ENCODE peak calls at places on chromosomes 2 and 18, in nine cellular contexts. O is endothelial cell of umbilical vein, Q is spleen, B is sigmoid colon, P is HL-60, Z is SK-N-SH, X is K562, H is transverse colon, D is GM12878. G is an unnamed sample.

GRCh38 chr18:22470511-22471181 is 52.9 kb upstream of the CTAGE1 start:
- DNase-seq in O (peak; percentile 94), Q (no peak), B (no peak), P (no peak), Z (no peak), X (no peak), H (no peak), D (no peak), G (peak; percentile 34)

GRCh38 chr18:77366725-77367641 is 117.3 kb downstream of the GALR1 start:
- DNase-seq in O (no peak), Q (no peak), B (no peak), P (no peak), Z (peak; percentile 39), X (no peak), H (peak; percentile 36), D (no peak), G (no peak)

GRCh38 chr2:170770304-170771048 is at the start of gene ERICH2:
- DNase-seq in O (peak; percentile 11), Q (peak; percentile 88), B (peak; percentile 88), P (peak; percentile 35), Z (peak; percentile 88), X (peak; percentile 94), H (peak; percentile 86), D (no peak), G (peak; percentile 86)

GRCh38 chr2:191836853-191837769 is 9.8 kb downstream of the CAVIN2 start:
- DNase-seq in O (peak; percentile 41), Q (no peak), B (no peak), P (no peak), Z (no peak), X (peak; percentile 89), H (no peak), D (no peak), G (no peak)

GRCh38 chr2:189466656-189467055 is 25.4 kb downstream of the WDR75 start:
- DNase-seq in O (peak; percentile 60), Q (no peak), B (no peak), P (no peak), Z (peak; percentile 14), X (peak; percentile 45), H (no peak), D (no peak), G (no peak)

GRCh38 chr2:199590323-199590915 is 132.7 kb upstream of the SATB2 start:
- DNase-seq in O (no peak), Q (no peak), B (no peak), P (no peak), Z (no peak), X (no peak), H (no peak), D (no peak), G (no peak)

GRCh38 chr2:200308421-200309295 is 2.2 kb downstream of the SPATS2L start:
- DNase-seq in O (peak; percentile 6), Q (no peak), B (no peak), P (no peak), Z (no peak), X (no peak), H (no peak), D (no peak), G (no peak)

GRCh38 chr2:177808984-177809809 is 263.4 kb downstream of the PDE11A start:
- DNase-seq in O (no peak), Q (no peak), B (no peak), P (no peak), Z (no peak), X (no peak), H (no peak), D (no peak), G (no peak)

GRCh38 chr18:45050712-45051639 is 370.3 kb downstream of the SETBP1 start:
- DNase-seq in O (peak; percentile 86), Q (no peak), B (no peak), P (no peak), Z (peak; percentile 12), X (no peak), H (no peak), D (no peak), G (no peak)
- TF ChIP-seq POLR2AphosphoS5 in O (no peak), Q (no peak), B (no peak), P (no peak), Z (no peak), X (no peak), H (peak; percentile 21), D (no peak), G (no peak)

GRCh38 chr2:37344453-37345361 is at the start of gene QPCT:
- DNase-seq in O (peak; percentile 39), Q (peak; percentile 91), B (peak; percentile 87), P (no peak), Z (peak; percentile 88), X (peak; percentile 13), H (peak; percentile 69), D (no peak), G (peak; percentile 43)
- TF ChIP-seq CTCF in O (no peak), Q (no peak), B (no peak), P (no peak), Z (no peak), X (no peak), H (no peak), D (no peak), G (no peak)

GRCh38 chr18:49487711-49488310 is 777 bp upstream of the C18orf32 start:
- DNase-seq in O (no peak), Q (no peak), B (no peak), P (peak; percentile 37), Z (no peak), X (peak; percentile 18), H (no peak), D (no peak), G (no peak)
- TF ChIP-seq POLR2AphosphoS5 in O (no peak), Q (no peak), B (no peak), P (no peak), Z (no peak), X (no peak), H (no peak), D (peak; percentile 57), G (no peak)

GRCh38 chr2:236177967-236178909 is 10.1 kb upstream of the GBX2 start:
- DNase-seq in O (peak; percentile 78), Q (no peak), B (peak; percentile 74), P (no peak), Z (peak; percentile 93), X (peak; percentile 73), H (peak; percentile 58), D (no peak), G (peak; percentile 60)

GRCh38 chr2:236180831-236181453 is 12.8 kb upstream of the GBX2 start:
- DNase-seq in O (peak; percentile 88), Q (no peak), B (peak; percentile 66), P (peak; percentile 21), Z (peak; percentile 84), X (peak; percentile 64), H (peak; percentile 56), D (no peak), G (peak; percentile 50)

GRCh38 chr2:236178921-236179652 is 10.9 kb upstream of the GBX2 start:
- DNase-seq in O (peak; percentile 60), Q (no peak), B (no peak), P (no peak), Z (peak; percentile 51), X (no peak), H (no peak), D (no peak), G (no peak)

GRCh38 chr2:236180501-236180816 is 12.3 kb upstream of the GBX2 start:
- DNase-seq in O (no peak), Q (no peak), B (no peak), P (no peak), Z (no peak), X (no peak), H (no peak), D (no peak), G (no peak)

GRCh38 chr2:236179653-236180500 is 11.7 kb upstream of the GBX2 start:
- DNase-seq in O (peak; percentile 91), Q (no peak), B (peak; percentile 46), P (no peak), Z (peak; percentile 30), X (no peak), H (no peak), D (no peak), G (no peak)
- TF ChIP-seq CTCF in O (no peak), Q (no peak), B (no peak), P (no peak), Z (no peak), X (no peak), H (no peak), D (no peak), G (no peak)

DNA sequence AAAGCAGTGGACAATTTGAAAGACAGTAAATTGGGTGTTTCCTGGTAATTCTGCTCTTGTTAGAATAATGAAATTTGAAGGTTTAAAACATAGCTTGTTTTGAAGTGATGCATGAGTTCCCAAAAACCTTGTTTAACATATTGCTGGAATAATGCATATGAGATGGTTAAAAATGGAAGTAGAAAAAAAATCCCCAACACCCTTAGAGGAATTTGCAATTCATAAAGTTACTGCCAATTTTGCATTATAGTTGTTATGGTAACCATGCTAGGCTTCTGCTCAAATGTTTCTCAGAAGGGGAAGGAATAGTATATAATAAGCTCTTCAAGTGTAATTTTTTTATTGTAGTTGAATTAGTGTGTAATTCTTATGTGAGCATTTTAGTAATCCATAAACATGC is 49.1 kb downstream of the FASTKD2 start:
- DNase-seq in O (no peak), Q (no peak), B (no peak), P (no peak), Z (no peak), X (no peak), H (no peak), D (no peak), G (no peak)
- TF ChIP-seq POLR2AphosphoS5 in O (no peak), Q (no peak), B (no peak), P (no peak), Z (no peak), X (no peak), H (no peak), D (no peak), G (no peak)

G was measured in stomach.